ENCODE peak calls at places on chromosomes 13 and 19, in ten cellular contexts. One of them, this sample, is unnamed.

GRCh38 chr19:9597027-9597426 is 12.7 kb upstream of the ZNF121 start:
- DNase-seq in AG09319: peak
- DNase-seq in effector CD8-positive, alpha-beta T cell: no peak
- DNase-seq in islet precursor cell: no peak
- DNase-seq in fibroblast of pulmonary artery: peak
- DNase-seq in stimulated activated naive CD8-positive, alpha-beta T cell treated with anti-CD3 and anti-CD28 coated beads, Interleukin-15, Interleukin-2, amounts not matched to agents 100 U/mL and 50 U/mL, for 24 hours: no peak
- DNase-seq in epithelial cell of esophagus: peak
- DNase-seq in nephron progenitor cell: no peak
- DNase-seq in activated CD8-positive, alpha-beta memory T cell treated with anti-CD3 and anti-CD28 coated beads for 1 hour: no peak
- DNase-seq in IMR-90: peak
- DNase-seq in this sample: no peak

GRCh38 chr13:31908696-31909386 is 122.7 kb upstream of the FRY start:
- DNase-seq in fibroblast of pulmonary artery: no peak
- DNase-seq in epithelial cell of esophagus: peak
- DNase-seq in stimulated activated naive CD8-positive, alpha-beta T cell treated with anti-CD3 and anti-CD28 coated beads, Interleukin-15, Interleukin-2, amounts not matched to agents 100 U/mL and 50 U/mL, for 24 hours: no peak
- DNase-seq in IMR-90: no peak
- DNase-seq in activated CD8-positive, alpha-beta memory T cell treated with anti-CD3 and anti-CD28 coated beads for 1 hour: no peak
- DNase-seq in islet precursor cell: no peak
- DNase-seq in AG09319: no peak
- DNase-seq in effector CD8-positive, alpha-beta T cell: no peak
- DNase-seq in nephron progenitor cell: no peak
- DNase-seq in this sample: no peak

GRCh38 chr19:6224308-6224675 is 55.5 kb downstream of the MLLT1 start:
- DNase-seq in islet precursor cell: no peak
- DNase-seq in nephron progenitor cell: no peak
- DNase-seq in effector CD8-positive, alpha-beta T cell: no peak
- DNase-seq in epithelial cell of esophagus: no peak
- DNase-seq in fibroblast of pulmonary artery: no peak
- DNase-seq in AG09319: no peak
- DNase-seq in stimulated activated naive CD8-positive, alpha-beta T cell treated with anti-CD3 and anti-CD28 coated beads, Interleukin-15, Interleukin-2, amounts not matched to agents 100 U/mL and 50 U/mL, for 24 hours: no peak
- DNase-seq in IMR-90: no peak
- DNase-seq in activated CD8-positive, alpha-beta memory T cell treated with anti-CD3 and anti-CD28 coated beads for 1 hour: no peak
- DNase-seq in this sample: no peak

GRCh38 chr13:109700176-109700575 is 86.2 kb downstream of the IRS2 start:
- DNase-seq in nephron progenitor cell: peak
- DNase-seq in IMR-90: peak
- DNase-seq in stimulated activated naive CD8-positive, alpha-beta T cell treated with anti-CD3 and anti-CD28 coated beads, Interleukin-15, Interleukin-2, amounts not matched to agents 100 U/mL and 50 U/mL, for 24 hours: no peak
- DNase-seq in activated CD8-positive, alpha-beta memory T cell treated with anti-CD3 and anti-CD28 coated beads for 1 hour: no peak
- DNase-seq in islet precursor cell: peak
- DNase-seq in effector CD8-positive, alpha-beta T cell: no peak
- DNase-seq in fibroblast of pulmonary artery: peak
- DNase-seq in epithelial cell of esophagus: peak
- DNase-seq in AG09319: peak
- DNase-seq in this sample: no peak

GRCh38 chr19:4633140-4633967 is 6.0 kb upstream of the TNFAIP8L1 start:
- DNase-seq in epithelial cell of esophagus: peak
- DNase-seq in IMR-90: peak
- DNase-seq in effector CD8-positive, alpha-beta T cell: peak
- DNase-seq in islet precursor cell: peak
- DNase-seq in AG09319: no peak
- DNase-seq in stimulated activated naive CD8-positive, alpha-beta T cell treated with anti-CD3 and anti-CD28 coated beads, Interleukin-15, Interleukin-2, amounts not matched to agents 100 U/mL and 50 U/mL, for 24 hours: peak
- DNase-seq in fibroblast of pulmonary artery: peak
- DNase-seq in nephron progenitor cell: peak
- DNase-seq in activated CD8-positive, alpha-beta memory T cell treated with anti-CD3 and anti-CD28 coated beads for 1 hour: no peak
- DNase-seq in this sample: peak

GRCh38 chr19:35142531-35143230 is 374 bp upstream of the FXYD7 start:
- DNase-seq in IMR-90: no peak
- DNase-seq in AG09319: no peak
- DNase-seq in fibroblast of pulmonary artery: peak
- DNase-seq in activated CD8-positive, alpha-beta memory T cell treated with anti-CD3 and anti-CD28 coated beads for 1 hour: peak
- DNase-seq in nephron progenitor cell: peak
- DNase-seq in epithelial cell of esophagus: peak
- DNase-seq in stimulated activated naive CD8-positive, alpha-beta T cell treated with anti-CD3 and anti-CD28 coated beads, Interleukin-15, Interleukin-2, amounts not matched to agents 100 U/mL and 50 U/mL, for 24 hours: peak
- DNase-seq in effector CD8-positive, alpha-beta T cell: peak
- DNase-seq in islet precursor cell: peak
- DNase-seq in this sample: peak

GRCh38 chr13:46119883-46120614 is 15.2 kb upstream of the CPB2 start:
- DNase-seq in AG09319: no peak
- DNase-seq in effector CD8-positive, alpha-beta T cell: no peak
- DNase-seq in IMR-90: peak
- DNase-seq in epithelial cell of esophagus: peak
- DNase-seq in islet precursor cell: peak
- DNase-seq in nephron progenitor cell: no peak
- DNase-seq in activated CD8-positive, alpha-beta memory T cell treated with anti-CD3 and anti-CD28 coated beads for 1 hour: no peak
- DNase-seq in stimulated activated naive CD8-positive, alpha-beta T cell treated with anti-CD3 and anti-CD28 coated beads, Interleukin-15, Interleukin-2, amounts not matched to agents 100 U/mL and 50 U/mL, for 24 hours: no peak
- DNase-seq in fibroblast of pulmonary artery: peak
- DNase-seq in this sample: no peak

GRCh38 chr19:29843180-29844051 is 31.6 kb downstream of the CCNE1 start:
- DNase-seq in nephron progenitor cell: peak
- DNase-seq in activated CD8-positive, alpha-beta memory T cell treated with anti-CD3 and anti-CD28 coated beads for 1 hour: no peak
- DNase-seq in islet precursor cell: peak
- DNase-seq in fibroblast of pulmonary artery: peak
- DNase-seq in effector CD8-positive, alpha-beta T cell: no peak
- DNase-seq in stimulated activated naive CD8-positive, alpha-beta T cell treated with anti-CD3 and anti-CD28 coated beads, Interleukin-15, Interleukin-2, amounts not matched to agents 100 U/mL and 50 U/mL, for 24 hours: no peak
- DNase-seq in IMR-90: no peak
- DNase-seq in AG09319: no peak
- DNase-seq in epithelial cell of esophagus: no peak
- DNase-seq in this sample: peak

GRCh38 chr19:14113762-14114414 is 3.7 kb downstream of the PRKACA start:
- DNase-seq in stimulated activated naive CD8-positive, alpha-beta T cell treated with anti-CD3 and anti-CD28 coated beads, Interleukin-15, Interleukin-2, amounts not matched to agents 100 U/mL and 50 U/mL, for 24 hours: peak
- DNase-seq in AG09319: no peak
- DNase-seq in islet precursor cell: no peak
- DNase-seq in fibroblast of pulmonary artery: no peak
- DNase-seq in epithelial cell of esophagus: no peak
- DNase-seq in effector CD8-positive, alpha-beta T cell: peak
- DNase-seq in nephron progenitor cell: no peak
- DNase-seq in IMR-90: no peak
- DNase-seq in activated CD8-positive, alpha-beta memory T cell treated with anti-CD3 and anti-CD28 coated beads for 1 hour: no peak
- DNase-seq in this sample: peak

GRCh38 chr19:52527954-52528326 is 472 bp downstream of the ZNF808 start:
- DNase-seq in epithelial cell of esophagus: no peak
- DNase-seq in nephron progenitor cell: peak
- DNase-seq in AG09319: no peak
- DNase-seq in IMR-90: no peak
- DNase-seq in stimulated activated naive CD8-positive, alpha-beta T cell treated with anti-CD3 and anti-CD28 coated beads, Interleukin-15, Interleukin-2, amounts not matched to agents 100 U/mL and 50 U/mL, for 24 hours: peak
- DNase-seq in activated CD8-positive, alpha-beta memory T cell treated with anti-CD3 and anti-CD28 coated beads for 1 hour: no peak
- DNase-seq in effector CD8-positive, alpha-beta T cell: no peak
- DNase-seq in fibroblast of pulmonary artery: no peak
- DNase-seq in islet precursor cell: peak
- DNase-seq in this sample: peak

GRCh38 chr13:89571676-89572075 is 1775.8 kb upstream of the MIR17HG start:
- DNase-seq in fibroblast of pulmonary artery: no peak
- DNase-seq in epithelial cell of esophagus: no peak
- DNase-seq in effector CD8-positive, alpha-beta T cell: no peak
- DNase-seq in activated CD8-positive, alpha-beta memory T cell treated with anti-CD3 and anti-CD28 coated beads for 1 hour: no peak
- DNase-seq in AG09319: no peak
- DNase-seq in islet precursor cell: no peak
- DNase-seq in stimulated activated naive CD8-positive, alpha-beta T cell treated with anti-CD3 and anti-CD28 coated beads, Interleukin-15, Interleukin-2, amounts not matched to agents 100 U/mL and 50 U/mL, for 24 hours: no peak
- DNase-seq in IMR-90: no peak
- DNase-seq in nephron progenitor cell: no peak
- DNase-seq in this sample: no peak

GRCh38 chr13:45811891-45812583 is 39.5 kb downstream of the SIAH3 start:
- DNase-seq in stimulated activated naive CD8-positive, alpha-beta T cell treated with anti-CD3 and anti-CD28 coated beads, Interleukin-15, Interleukin-2, amounts not matched to agents 100 U/mL and 50 U/mL, for 24 hours: no peak
- DNase-seq in IMR-90: no peak
- DNase-seq in effector CD8-positive, alpha-beta T cell: no peak
- DNase-seq in fibroblast of pulmonary artery: no peak
- DNase-seq in activated CD8-positive, alpha-beta memory T cell treated with anti-CD3 and anti-CD28 coated beads for 1 hour: no peak
- DNase-seq in islet precursor cell: no peak
- DNase-seq in AG09319: no peak
- DNase-seq in nephron progenitor cell: no peak
- DNase-seq in epithelial cell of esophagus: peak
- DNase-seq in this sample: no peak